ENCODE peak calls at places on chromosomes 13 and 19, in nine cellular contexts. V, C, K, R, L, X, E, O and B are unnamed samples.

GRCh38 chr19:41521860-41522555 is 54.0 kb upstream of the CEACAM21 start:
- DNase-seq in R (no peak), O (no peak), E (peak; percentile 51), V (no peak), C (peak; percentile 17), K (no peak), X (peak; percentile 51), L (no peak), B (peak; percentile 10)

GRCh38 chr13:111302045-111302722 is 18.3 kb upstream of the TEX29 start:
- DNase-seq in O (no peak), R (no peak), V (no peak), E (no peak), L (no peak), C (no peak), K (no peak), X (no peak), B (no peak)

GRCh38 chr13:95195146-95195545 is 106.1 kb downstream of the ABCC4 start:
- DNase-seq in C (no peak), L (no peak), E (no peak), V (no peak), R (no peak), X (no peak), K (no peak), O (no peak), B (no peak)

GRCh38 chr19:32181356-32181920 is 164.0 kb upstream of the ZNF507 start:
- DNase-seq in V (no peak), K (no peak), R (no peak), L (no peak), X (no peak), E (no peak), O (no peak), C (peak; percentile 43), B (no peak)

GRCh38 chr19:1856698-1857603 is 6.4 kb downstream of the KLF16 start:
- DNase-seq in L (peak; percentile 95), E (peak; percentile 87), O (peak; percentile 82), R (no peak), X (peak; percentile 54), V (peak; percentile 82), C (peak; percentile 44), K (peak; percentile 44), B (peak; percentile 96)

GRCh38 chr13:109973279-109973678 is 186.9 kb upstream of the IRS2 start:
- DNase-seq in V (no peak), O (no peak), C (no peak), R (no peak), X (no peak), L (no peak), E (no peak), K (no peak), B (no peak)

GRCh38 chr19:44975444-44975843 is 20.3 kb downstream of the CLPTM1 start:
- DNase-seq in L (no peak), E (no peak), R (no peak), K (no peak), V (no peak), C (no peak), X (no peak), O (no peak), B (no peak)

GRCh38 chr19:1068111-1069001 is 1.4 kb downstream of the ARHGAP45 start:
- DNase-seq in E (no peak), R (no peak), V (peak; percentile 61), L (no peak), X (no peak), K (no peak), O (peak; percentile 64), C (no peak), B (no peak)

GRCh38 chr19:41447732-41448332 is 4.9 kb downstream of the ERICH4 start:
- DNase-seq in K (no peak), V (no peak), R (no peak), C (no peak), X (no peak), L (no peak), O (no peak), E (no peak), B (no peak)

GRCh38 chr19:1512671-1513491 is at the start of gene ADAMTSL5:
- DNase-seq in X (peak; percentile 68), O (peak; percentile 72), L (peak; percentile 89), R (no peak), E (peak; percentile 69), V (no peak), C (peak; percentile 45), K (peak; percentile 59), B (peak; percentile 88)

GRCh38 chr13:113663934-113664333 is 3.1 kb upstream of the GRK1 start:
- DNase-seq in E (no peak), R (no peak), V (no peak), L (no peak), X (no peak), C (no peak), O (no peak), K (no peak), B (no peak)

GRCh38 chr19:12745166-12745897 is 6.3 kb upstream of the BEST2 start:
- DNase-seq in O (no peak), V (no peak), C (no peak), L (no peak), R (no peak), E (no peak), K (no peak), X (no peak), B (no peak)

GRCh38 chr13:26037302-26037701 is 14.5 kb downstream of the SHISA2 start:
- DNase-seq in V (peak; percentile 37), L (no peak), C (peak; percentile 84), R (peak; percentile 23), O (no peak), K (peak; percentile 56), X (no peak), E (peak; percentile 92), B (no peak)

GRCh38 chr19:3932931-3933810 is at the start of gene NMRK2:
- DNase-seq in R (no peak), L (peak; percentile 51), E (peak; percentile 92), X (peak; percentile 65), O (no peak), C (peak; percentile 57), K (no peak), V (no peak), B (no peak)

GRCh38 chr19:28485300-28485699 is 727.7 kb downstream of the UQCRFS1 start:
- DNase-seq in R (no peak), K (no peak), V (no peak), C (no peak), L (peak; percentile 27), O (no peak), X (no peak), E (no peak), B (no peak)

GRCh38 chr19:55347442-55348009 is 7.0 kb downstream of the COX6B2 start:
- DNase-seq in E (no peak), X (no peak), V (no peak), C (no peak), L (no peak), K (no peak), O (no peak), R (no peak), B (no peak)

GRCh38 chr13:29125934-29126424 is 305.8 kb downstream of the MTUS2 start:
- DNase-seq in R (no peak), L (no peak), K (no peak), C (no peak), X (no peak), V (no peak), O (no peak), E (no peak), B (no peak)

GRCh38 chr13:28658539-28658795 is 463 bp upstream of the POMP start:
- DNase-seq in C (no peak), K (no peak), E (no peak), X (peak; percentile 38), O (no peak), V (no peak), R (no peak), L (peak; percentile 6), B (no peak)

GRCh38 chr19:40279120-40279551 is 6.0 kb downstream of the AKT2 start:
- DNase-seq in R (no peak), X (peak; percentile 15), C (no peak), V (no peak), L (peak; percentile 64), O (no peak), K (no peak), E (no peak), B (peak; percentile 81)
- TF ChIP-seq EZH2phosphoT487 in R (no peak), X (no peak), C (no peak), V (no peak), L (no peak), O (no peak), K (no peak), E (no peak), B (no peak)

DNA sequence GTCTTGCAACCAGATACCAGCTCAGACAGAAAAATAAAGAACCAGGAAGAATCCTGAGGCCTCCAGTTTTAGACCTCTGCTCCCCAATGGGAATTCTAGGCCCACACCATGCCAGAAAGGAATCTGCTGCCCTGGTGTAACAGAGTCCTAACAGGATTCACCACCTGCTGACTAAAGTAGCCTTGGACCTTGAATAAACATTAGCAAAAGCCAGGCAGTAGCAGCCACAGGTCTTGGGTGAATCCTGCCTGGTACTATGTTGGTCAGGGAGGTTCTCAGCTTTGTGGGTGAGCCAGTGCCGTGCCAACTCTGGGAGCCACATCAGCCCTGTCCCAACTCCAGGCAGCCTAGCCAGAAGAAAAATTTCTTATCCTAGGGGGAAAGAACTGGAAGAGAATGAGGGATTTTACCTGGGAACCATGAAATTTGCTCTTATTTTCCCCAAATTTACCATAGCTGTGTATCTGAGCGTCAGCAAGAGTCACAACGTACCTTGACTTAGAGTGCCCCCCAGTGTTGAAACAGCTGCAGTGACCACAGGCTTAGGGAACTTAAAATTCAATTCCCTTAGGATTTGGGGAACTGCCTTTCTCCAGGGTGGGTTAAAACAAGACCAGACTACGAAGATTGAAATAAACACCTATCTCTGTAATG is 1895.6 kb upstream of the PRR20A start:
- DNase-seq in V (no peak), O (no peak), K (no peak), X (peak; percentile 3), E (peak; percentile 91), R (no peak), C (peak; percentile 70), L (peak; percentile 36), B (no peak)
- TF ChIP-seq EZH2phosphoT487 in V (no peak), O (no peak), K (no peak), X (no peak), E (no peak), R (no peak), C (no peak), L (no peak), B (no peak)

GRCh38 chr19:54164369-54165068 is 5.0 kb upstream of the LENG1 start:
- DNase-seq in L (peak; percentile 89), C (peak; percentile 71), K (peak; percentile 94), E (peak; percentile 97), O (no peak), R (peak; percentile 39), X (no peak), V (no peak), B (peak; percentile 50)
- TF ChIP-seq EZH2phosphoT487 in L (no peak), C (no peak), K (no peak), E (no peak), O (no peak), R (no peak), X (no peak), V (no peak), B (no peak)

GRCh38 chr19:9456018-9456689 is 20.8 kb upstream of the ZNF266 start:
- DNase-seq in V (no peak), L (no peak), X (no peak), C (no peak), E (no peak), R (no peak), O (peak; percentile 68), K (no peak), B (no peak)

DNA sequence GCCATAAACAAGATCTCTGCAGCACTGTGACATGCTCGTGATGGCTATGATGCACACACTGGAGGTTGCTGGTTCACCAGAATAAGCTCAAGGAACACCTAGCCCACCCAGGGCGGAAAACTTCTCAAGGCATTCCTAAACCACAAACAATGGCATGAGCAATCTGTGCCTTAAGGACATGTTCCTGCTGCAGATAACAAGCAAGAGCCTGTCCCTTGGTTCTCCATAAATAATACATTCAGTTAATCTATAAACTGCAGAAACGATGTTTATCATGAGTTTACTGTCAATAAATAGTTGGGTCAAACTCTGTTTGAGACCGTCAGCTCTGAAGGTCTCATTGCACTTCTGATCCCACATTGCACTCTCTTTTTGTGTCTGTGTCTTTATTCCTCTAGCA is 18.6 kb upstream of the ZNF266 start:
- DNase-seq in L (no peak), X (no peak), V (no peak), E (no peak), O (no peak), C (no peak), K (no peak), R (no peak), B (no peak)
- TF ChIP-seq EZH2phosphoT487 in L (no peak), X (no peak), V (no peak), E (no peak), O (no peak), C (no peak), K (no peak), R (no peak), B (no peak)